ENCODE peak calls at places on chromosomes 5 and 9, in five cellular contexts. H is CD8-positive, alpha-beta memory T cell; P is left ventricle myocardium inferior; G is heart left ventricle; R is fibroblast of lung. K is an unnamed sample.

GRCh38 chr5:127941646-127942045 is 141.9 kb upstream of the SLC12A2 start:
- DNase-seq in H (no peak), P (no peak), G (no peak), R (no peak), K (no peak)

GRCh38 chr5:126829098-126829497 is 52.2 kb downstream of the LMNB1 start:
- DNase-seq in H (no peak), P (no peak), G (no peak), R (no peak), K (no peak)

GRCh38 chr5:4662845-4663244 is 477.3 kb upstream of the ADAMTS16 start:
- DNase-seq in H (no peak), P (no peak), G (no peak), R (no peak), K (no peak)

GRCh38 chr5:1222621-1223277 is 2.4 kb upstream of the SLC6A18 start:
- DNase-seq in H (no peak), P (no peak), G (no peak), R (no peak), K (no peak)

GRCh38 chr9:71121275-71122168 is at the start of gene TRPM3:
- DNase-seq in H (no peak), P (no peak), G (no peak), R (no peak), K (no peak)

GRCh38 chr5:14337603-14338002 is 194.5 kb downstream of the TRIO start:
- DNase-seq in H (no peak), P (no peak), G (no peak), R (no peak), K (no peak)

GRCh38 chr5:56123531-56124243 is 109.4 kb downstream of the ANKRD55 start:
- DNase-seq in H (no peak), P (peak), G (peak), R (peak), K (peak)

GRCh38 chr5:1291611-1292080 is 3.2 kb downstream of the TERT start:
- DNase-seq in H (no peak), P (no peak), G (peak), R (no peak), K (no peak)

GRCh38 chr5:151684690-151685361 is 1.9 kb downstream of the SPARC start:
- DNase-seq in H (no peak), P (no peak), G (no peak), R (peak), K (peak)

GRCh38 chr9:114288233-114289051 is 34.5 kb upstream of the ORM1 start:
- DNase-seq in H (peak), P (peak), G (no peak), R (no peak), K (peak)

GRCh38 chr9:77945798-77946197 is 85.8 kb downstream of the GNAQ start:
- DNase-seq in H (no peak), P (no peak), G (no peak), R (no peak), K (peak)

GRCh38 chr5:126884269-126884819 is 107.4 kb downstream of the LMNB1 start:
- DNase-seq in H (no peak), P (no peak), G (no peak), R (peak), K (peak)

GRCh38 chr5:77168187-77168883 is 42.1 kb upstream of the PDE8B start:
- DNase-seq in H (no peak), P (peak), G (peak), R (peak), K (peak)

GRCh38 chr5:107272954-107273353 is 397.8 kb downstream of the EFNA5 start:
- DNase-seq in H (no peak), P (no peak), G (no peak), R (no peak), K (no peak)

GRCh38 chr5:6510973-6511372 is 62.3 kb downstream of the UBE2QL1 start:
- DNase-seq in H (no peak), P (no peak), G (no peak), R (no peak), K (no peak)
- H3K27ac ChIP-seq in H (no peak), P (no peak), G (no peak), R (no peak), K (no peak)

GRCh38 chr9:5557606-5558587 is 47.6 kb downstream of the PDCD1LG2 start:
- DNase-seq in H (peak), P (no peak), G (no peak), R (peak), K (no peak)
- H3K27ac ChIP-seq in H (no peak), P (peak), G (peak), R (no peak), K (no peak)

DNA sequence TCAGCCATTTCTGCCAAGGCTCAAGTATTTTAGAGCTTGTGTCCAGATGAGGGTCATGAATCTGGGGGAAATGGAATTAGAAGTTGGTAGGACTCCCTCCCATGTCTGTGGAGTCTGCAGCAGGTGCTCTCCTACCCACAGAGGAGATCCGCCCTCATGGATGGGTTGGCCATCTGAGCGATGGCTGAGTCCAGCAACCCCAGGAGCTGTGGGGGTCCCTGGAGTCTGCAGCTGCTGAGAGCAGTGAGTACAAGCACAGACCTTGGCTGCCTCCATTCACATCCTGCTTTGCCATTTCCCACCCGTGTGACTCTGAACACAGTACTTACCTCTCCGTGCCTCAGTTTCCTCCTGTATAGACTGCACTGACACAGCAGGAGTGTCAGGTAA is 25.8 kb upstream of the SYNPO start:
- DNase-seq in H (no peak), P (no peak), G (peak), R (no peak), K (no peak)
- H3K27ac ChIP-seq in H (no peak), P (peak), G (peak), R (no peak), K (no peak)

GRCh38 chr5:50963647-50964584 is 297.5 kb downstream of the PARP8 start:
- DNase-seq in H (no peak), P (no peak), G (no peak), R (no peak), K (no peak)
- H3K27ac ChIP-seq in H (no peak), P (no peak), G (no peak), R (no peak), K (no peak)

DNA sequence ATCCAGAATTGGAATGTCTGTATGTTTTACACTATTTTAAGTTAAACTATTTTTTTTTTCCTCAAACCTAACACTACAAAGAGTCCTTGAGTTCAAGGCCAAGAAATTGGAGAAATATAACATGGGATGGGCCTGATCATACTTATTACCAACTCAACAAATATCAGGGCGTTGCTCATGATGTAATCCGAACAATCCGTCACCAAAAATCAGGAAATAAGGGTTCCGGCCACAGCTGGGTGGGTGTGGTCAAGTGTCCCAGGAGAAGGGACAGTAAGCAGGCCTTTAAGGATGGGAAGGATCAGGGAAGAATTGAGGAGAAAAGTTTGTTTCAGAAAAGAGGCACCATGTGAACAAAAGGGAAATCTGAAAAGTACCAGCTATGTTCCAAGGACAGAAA is 29.8 kb downstream of the MED27 start:
- DNase-seq in H (no peak), P (peak), G (no peak), R (no peak), K (no peak)
- H3K27ac ChIP-seq in H (no peak), P (peak), G (no peak), R (no peak), K (no peak)

GRCh38 chr9:2242778-2243395 is 227.7 kb downstream of the SMARCA2 start:
- DNase-seq in H (no peak), P (no peak), G (no peak), R (no peak), K (peak)
- H3K27ac ChIP-seq in H (no peak), P (peak), G (peak), R (no peak), K (no peak)

DNA sequence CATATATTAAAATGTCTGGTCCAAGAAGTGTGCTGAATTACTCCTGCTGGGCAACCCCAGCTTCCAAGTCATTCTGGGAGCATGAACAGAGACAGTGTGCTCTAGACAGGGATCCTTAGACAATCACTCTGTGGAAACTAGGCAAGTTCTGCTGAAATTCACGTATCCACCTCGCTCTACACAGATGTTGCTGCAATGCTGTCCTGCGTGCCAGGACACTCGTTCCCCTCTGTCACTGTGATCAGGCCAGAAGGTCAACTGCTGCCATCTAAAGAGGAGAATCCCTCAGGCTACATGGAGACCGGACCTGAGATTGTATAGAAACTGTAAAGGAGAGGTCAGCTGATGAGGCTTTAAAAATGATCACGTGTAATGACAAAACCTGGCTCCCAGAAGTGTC is 80.1 kb downstream of the PRRT1B start:
- DNase-seq in H (no peak), P (no peak), G (no peak), R (no peak), K (no peak)
- H3K27ac ChIP-seq in H (peak), P (peak), G (no peak), R (no peak), K (no peak)